ENCODE peak calls at places on chromosomes 1 and 21, in nine cellular contexts. N, T, F, X, W, V, P, R and O are unnamed samples.

GRCh38 chr1:2451744-2452582 is 24.1 kb upstream of the PLCH2 start:
- DNase-seq in N (no peak), T (no peak), F (peak), X (peak), W (peak), V (no peak), P (peak), R (no peak), O (peak)

GRCh38 chr1:234617986-234618725 is 8.2 kb upstream of the IRF2BP2 start:
- DNase-seq in N (no peak), T (no peak), F (peak), X (no peak), W (peak), V (peak), P (peak), R (no peak), O (no peak)

GRCh38 chr1:15288173-15288926 is 41.3 kb downstream of the FHAD1 start:
- DNase-seq in N (no peak), T (no peak), F (no peak), X (no peak), W (no peak), V (peak), P (no peak), R (no peak), O (no peak)

GRCh38 chr1:78958711-78959110 is 47.8 kb downstream of the ADGRL4 start:
- DNase-seq in N (no peak), T (no peak), F (no peak), X (no peak), W (no peak), V (no peak), P (no peak), R (no peak), O (no peak)

GRCh38 chr1:167627865-167628641 is 2.0 kb upstream of the RCSD1 start:
- DNase-seq in N (peak), T (peak), F (no peak), X (no peak), W (no peak), V (no peak), P (no peak), R (peak), O (no peak)

GRCh38 chr1:218482683-218483082 is 137.5 kb downstream of the TGFB2 start:
- DNase-seq in N (no peak), T (no peak), F (peak), X (no peak), W (no peak), V (no peak), P (peak), R (no peak), O (no peak)

GRCh38 chr1:39378377-39378776 is 113.1 kb upstream of the BMP8A start:
- DNase-seq in N (no peak), T (no peak), F (no peak), X (peak), W (peak), V (peak), P (no peak), R (no peak), O (peak)

GRCh38 chr1:205328476-205328875 is 6.9 kb upstream of the NUAK2 start:
- DNase-seq in N (no peak), T (no peak), F (no peak), X (no peak), W (no peak), V (no peak), P (no peak), R (no peak), O (no peak)

GRCh38 chr1:62181531-62181930 is 13.1 kb upstream of the L1TD1 start:
- DNase-seq in N (no peak), T (no peak), F (no peak), X (no peak), W (no peak), V (no peak), P (no peak), R (no peak), O (no peak)

GRCh38 chr1:203117611-203118575 is 9.6 kb upstream of the ADORA1 start:
- DNase-seq in N (no peak), T (no peak), F (peak), X (peak), W (peak), V (peak), P (peak), R (peak), O (no peak)

GRCh38 chr1:159960721-159961381 is 6.8 kb upstream of the SLAMF9 start:
- DNase-seq in N (no peak), T (peak), F (peak), X (no peak), W (peak), V (no peak), P (peak), R (no peak), O (peak)

GRCh38 chr1:180631197-180631765 is 541 bp upstream of the XPR1 start:
- DNase-seq in N (no peak), T (no peak), F (no peak), X (no peak), W (no peak), V (no peak), P (no peak), R (no peak), O (no peak)

GRCh38 chr1:1777950-1778826 is at the start of gene NADK:
- DNase-seq in N (peak), T (peak), F (peak), X (peak), W (peak), V (peak), P (peak), R (peak), O (no peak)

GRCh38 chr1:147567594-147568381 is 26.5 kb downstream of the BCL9 start:
- DNase-seq in N (no peak), T (no peak), F (no peak), X (no peak), W (no peak), V (no peak), P (no peak), R (no peak), O (no peak)

GRCh38 chr1:15442119-15442518 is 3.9 kb downstream of the CTRC start:
- DNase-seq in N (no peak), T (no peak), F (no peak), X (no peak), W (no peak), V (no peak), P (peak), R (no peak), O (no peak)

GRCh38 chr1:10990828-10991227 is 21.6 kb upstream of the TARDBP start:
- DNase-seq in N (no peak), T (no peak), F (no peak), X (no peak), W (no peak), V (no peak), P (peak), R (no peak), O (no peak)

GRCh38 chr1:44976252-44976651 is 10.1 kb downstream of the EIF2B3 start:
- DNase-seq in N (no peak), T (no peak), F (no peak), X (no peak), W (no peak), V (no peak), P (no peak), R (no peak), O (no peak)

GRCh38 chr21:14864211-14865021 is 200.4 kb downstream of the NRIP1 start:
- DNase-seq in N (no peak), T (peak), F (peak), X (peak), W (peak), V (no peak), P (peak), R (peak), O (no peak)

GRCh38 chr21:42974832-42975820 is 764 bp downstream of the PKNOX1 start:
- DNase-seq in N (peak), T (peak), F (peak), X (peak), W (peak), V (peak), P (peak), R (peak), O (no peak)

GRCh38 chr1:89812992-89813391 is 7.8 kb upstream of the LRRC8D start:
- DNase-seq in N (no peak), T (no peak), F (peak), X (no peak), W (no peak), V (no peak), P (no peak), R (no peak), O (no peak)

GRCh38 chr1:29831500-29832117 is 595.3 kb downstream of the PTPRU start:
- DNase-seq in N (no peak), T (no peak), F (no peak), X (no peak), W (no peak), V (no peak), P (no peak), R (no peak), O (no peak)

GRCh38 chr1:45952072-45952471 is 148.7 kb downstream of the MAST2 start:
- DNase-seq in N (no peak), T (no peak), F (peak), X (no peak), W (peak), V (no peak), P (no peak), R (no peak), O (peak)

GRCh38 chr1:222263791-222264190 is 284.1 kb downstream of the HHIPL2 start:
- DNase-seq in N (no peak), T (no peak), F (no peak), X (no peak), W (no peak), V (no peak), P (no peak), R (no peak), O (no peak)

GRCh38 chr1:65182658-65183268 is 34.8 kb downstream of the AK4 start:
- DNase-seq in N (no peak), T (no peak), F (no peak), X (no peak), W (no peak), V (no peak), P (no peak), R (no peak), O (no peak)

GRCh38 chr1:26127235-26128163 is 15.9 kb downstream of the PDIK1L start:
- DNase-seq in N (no peak), T (no peak), F (no peak), X (no peak), W (peak), V (no peak), P (peak), R (no peak), O (no peak)

GRCh38 chr21:45095505-45095904 is 21.1 kb downstream of the ADARB1 start:
- DNase-seq in N (no peak), T (no peak), F (no peak), X (no peak), W (no peak), V (no peak), P (no peak), R (no peak), O (no peak)

GRCh38 chr1:63835075-63835633 is 61.3 kb downstream of the ROR1 start:
- DNase-seq in N (no peak), T (no peak), F (peak), X (no peak), W (peak), V (no peak), P (no peak), R (no peak), O (no peak)